ENCODE peak calls at places on chromosomes 6 and 20, in eight cellular contexts. One of them, this sample, is unnamed.

GRCh38 chr20:31606678-31606927 is 1.5 kb downstream of the ID1 start:
- DNase-seq in brain microvascular endothelial cell: no peak
- DNase-seq in GM10248: no peak
- DNase-seq in heart right ventricle: no peak
- DNase-seq in testis: no peak
- DNase-seq in endothelial cell: no peak
- DNase-seq in prostate gland: no peak
- DNase-seq in psoas muscle: no peak
- DNase-seq in this sample: no peak

GRCh38 chr6:167827588-167828324 is 1.0 kb downstream of the AFDN start:
- DNase-seq in brain microvascular endothelial cell: no peak
- DNase-seq in GM10248: peak
- DNase-seq in heart right ventricle: peak
- DNase-seq in testis: peak
- DNase-seq in endothelial cell: peak
- DNase-seq in prostate gland: peak
- DNase-seq in psoas muscle: peak
- DNase-seq in this sample: peak

GRCh38 chr6:33453361-33454008 is 891 bp upstream of the ZBTB9 start:
- DNase-seq in brain microvascular endothelial cell: no peak
- DNase-seq in GM10248: no peak
- DNase-seq in heart right ventricle: no peak
- DNase-seq in testis: peak
- DNase-seq in endothelial cell: no peak
- DNase-seq in prostate gland: no peak
- DNase-seq in psoas muscle: no peak
- DNase-seq in this sample: peak

GRCh38 chr6:105886812-105887513 is 199.2 kb upstream of the PRDM1 start:
- DNase-seq in brain microvascular endothelial cell: no peak
- DNase-seq in GM10248: no peak
- DNase-seq in heart right ventricle: no peak
- DNase-seq in testis: no peak
- DNase-seq in endothelial cell: no peak
- DNase-seq in prostate gland: no peak
- DNase-seq in psoas muscle: no peak
- DNase-seq in this sample: no peak

GRCh38 chr6:34148864-34149810 is 3.2 kb upstream of the GRM4 start:
- DNase-seq in brain microvascular endothelial cell: no peak
- DNase-seq in GM10248: peak
- DNase-seq in heart right ventricle: no peak
- DNase-seq in testis: no peak
- DNase-seq in endothelial cell: no peak
- DNase-seq in prostate gland: no peak
- DNase-seq in psoas muscle: no peak
- DNase-seq in this sample: no peak

GRCh38 chr6:116238083-116238482 is 15.8 kb downstream of the TSPYL4 start:
- DNase-seq in brain microvascular endothelial cell: no peak
- DNase-seq in GM10248: no peak
- DNase-seq in heart right ventricle: no peak
- DNase-seq in testis: no peak
- DNase-seq in endothelial cell: no peak
- DNase-seq in prostate gland: no peak
- DNase-seq in psoas muscle: no peak
- DNase-seq in this sample: no peak

GRCh38 chr20:33650753-33651561 is 11.2 kb upstream of the C20orf144 start:
- DNase-seq in brain microvascular endothelial cell: no peak
- DNase-seq in GM10248: no peak
- DNase-seq in heart right ventricle: no peak
- DNase-seq in testis: no peak
- DNase-seq in endothelial cell: no peak
- DNase-seq in prostate gland: peak
- DNase-seq in psoas muscle: no peak
- DNase-seq in this sample: no peak

GRCh38 chr20:36541227-36542018 is at the start of gene MYL9:
- DNase-seq in brain microvascular endothelial cell: peak
- DNase-seq in GM10248: peak
- DNase-seq in heart right ventricle: peak
- DNase-seq in testis: peak
- DNase-seq in endothelial cell: peak
- DNase-seq in prostate gland: peak
- DNase-seq in psoas muscle: peak
- DNase-seq in this sample: peak

GRCh38 chr6:25404693-25405169 is 125.6 kb downstream of the CARMIL1 start:
- DNase-seq in brain microvascular endothelial cell: no peak
- DNase-seq in GM10248: peak
- DNase-seq in heart right ventricle: no peak
- DNase-seq in testis: no peak
- DNase-seq in endothelial cell: no peak
- DNase-seq in prostate gland: no peak
- DNase-seq in psoas muscle: no peak
- DNase-seq in this sample: peak

GRCh38 chr6:33192671-33193602 is 670 bp upstream of the COL11A2 start:
- DNase-seq in brain microvascular endothelial cell: no peak
- DNase-seq in GM10248: no peak
- DNase-seq in heart right ventricle: peak
- DNase-seq in testis: peak
- DNase-seq in endothelial cell: no peak
- DNase-seq in prostate gland: no peak
- DNase-seq in psoas muscle: peak
- DNase-seq in this sample: no peak

GRCh38 chr20:33310327-33310899 is 27.4 kb downstream of the BPIFB1 start:
- DNase-seq in brain microvascular endothelial cell: no peak
- DNase-seq in GM10248: no peak
- DNase-seq in heart right ventricle: no peak
- DNase-seq in testis: peak
- DNase-seq in endothelial cell: no peak
- DNase-seq in prostate gland: no peak
- DNase-seq in psoas muscle: no peak
- DNase-seq in this sample: no peak

GRCh38 chr6:68958327-68958726 is 323.2 kb downstream of the ADGRB3 start:
- DNase-seq in brain microvascular endothelial cell: no peak
- DNase-seq in GM10248: no peak
- DNase-seq in heart right ventricle: no peak
- DNase-seq in testis: no peak
- DNase-seq in endothelial cell: no peak
- DNase-seq in prostate gland: no peak
- DNase-seq in psoas muscle: no peak
- DNase-seq in this sample: no peak

DNA sequence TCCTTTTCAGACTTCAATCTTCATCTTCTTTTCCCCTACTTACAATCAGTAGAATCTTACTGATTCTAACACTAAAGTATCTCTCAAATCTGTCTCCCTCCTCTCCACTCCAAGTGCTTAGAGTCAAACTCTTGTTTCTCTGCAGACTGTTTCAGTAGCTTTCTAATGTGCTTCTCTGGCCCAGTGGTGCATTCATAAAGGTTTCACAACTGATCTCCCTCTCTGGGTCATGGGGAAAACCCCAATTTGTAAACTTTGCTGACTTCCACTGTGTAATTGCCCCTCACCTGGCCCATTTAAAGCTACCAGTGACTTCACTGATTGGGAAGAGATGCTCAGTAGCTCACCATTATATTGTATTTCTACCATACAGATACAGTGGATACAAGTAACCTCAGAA is 183.6 kb downstream of the FAXC start:
- DNase-seq in brain microvascular endothelial cell: no peak
- DNase-seq in GM10248: no peak
- DNase-seq in heart right ventricle: no peak
- DNase-seq in testis: no peak
- DNase-seq in endothelial cell: no peak
- DNase-seq in prostate gland: no peak
- DNase-seq in psoas muscle: no peak
- DNase-seq in this sample: no peak
- TF ChIP-seq CTCF in brain microvascular endothelial cell: no peak
- TF ChIP-seq CTCF in GM10248: no peak
- TF ChIP-seq CTCF in heart right ventricle: no peak
- TF ChIP-seq CTCF in testis: no peak
- TF ChIP-seq CTCF in endothelial cell: no peak
- TF ChIP-seq CTCF in prostate gland: no peak
- TF ChIP-seq CTCF in psoas muscle: no peak
- TF ChIP-seq CTCF in this sample: no peak

GRCh38 chr6:7157752-7158616 is 50.2 kb downstream of the RREB1 start:
- DNase-seq in brain microvascular endothelial cell: no peak
- DNase-seq in GM10248: no peak
- DNase-seq in heart right ventricle: no peak
- DNase-seq in testis: no peak
- DNase-seq in endothelial cell: no peak
- DNase-seq in prostate gland: no peak
- DNase-seq in psoas muscle: no peak
- DNase-seq in this sample: no peak
- TF ChIP-seq CTCF in brain microvascular endothelial cell: peak
- TF ChIP-seq CTCF in GM10248: no peak
- TF ChIP-seq CTCF in heart right ventricle: peak
- TF ChIP-seq CTCF in testis: no peak
- TF ChIP-seq CTCF in endothelial cell: no peak
- TF ChIP-seq CTCF in prostate gland: no peak
- TF ChIP-seq CTCF in psoas muscle: no peak
- TF ChIP-seq CTCF in this sample: no peak

GRCh38 chr6:939526-940252 is 246.8 kb upstream of the EXOC2 start:
- DNase-seq in brain microvascular endothelial cell: no peak
- DNase-seq in GM10248: no peak
- DNase-seq in heart right ventricle: no peak
- DNase-seq in testis: no peak
- DNase-seq in endothelial cell: no peak
- DNase-seq in prostate gland: no peak
- DNase-seq in psoas muscle: no peak
- DNase-seq in this sample: no peak
- TF ChIP-seq CTCF in brain microvascular endothelial cell: no peak
- TF ChIP-seq CTCF in GM10248: no peak
- TF ChIP-seq CTCF in heart right ventricle: no peak
- TF ChIP-seq CTCF in testis: no peak
- TF ChIP-seq CTCF in endothelial cell: no peak
- TF ChIP-seq CTCF in prostate gland: no peak
- TF ChIP-seq CTCF in psoas muscle: no peak
- TF ChIP-seq CTCF in this sample: no peak

DNA sequence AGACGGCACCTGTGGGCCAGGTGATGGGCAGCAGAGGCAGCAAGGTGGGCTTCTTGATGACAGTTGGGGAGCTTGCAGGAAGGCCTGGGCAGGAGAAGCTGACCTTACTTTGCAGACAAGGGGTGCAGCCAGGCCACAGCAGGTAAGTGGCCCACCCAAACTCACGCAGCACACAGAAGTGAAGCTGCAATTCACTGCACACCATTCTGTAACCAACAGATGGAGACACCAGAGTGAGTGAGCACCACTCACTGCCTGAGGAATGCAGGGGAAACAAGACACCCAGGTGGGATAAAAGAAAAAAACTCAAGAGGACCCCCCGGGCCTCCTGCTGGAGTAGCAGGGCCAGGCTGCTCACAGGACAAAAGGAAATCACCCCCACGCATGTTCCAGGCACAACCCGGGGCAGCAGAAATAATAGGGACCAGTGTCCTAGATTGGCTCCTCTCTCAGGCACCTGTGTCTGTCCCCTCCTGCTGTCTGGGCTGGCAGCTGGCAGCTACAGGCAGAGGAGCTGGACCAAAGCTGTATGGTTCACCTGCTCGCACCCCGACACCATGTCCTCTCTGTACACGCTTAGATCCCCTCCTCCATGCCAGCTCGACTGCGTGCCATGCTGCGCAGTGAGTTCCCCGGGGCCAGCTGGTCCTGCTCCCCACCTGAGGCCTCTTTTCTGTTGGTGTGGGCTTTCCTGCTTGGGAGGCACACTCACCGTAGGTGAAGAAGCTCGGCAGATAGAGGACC is 4.9 kb downstream of the MTCH1 start:
- DNase-seq in brain microvascular endothelial cell: no peak
- DNase-seq in GM10248: no peak
- DNase-seq in heart right ventricle: no peak
- DNase-seq in testis: no peak
- DNase-seq in endothelial cell: no peak
- DNase-seq in prostate gland: no peak
- DNase-seq in psoas muscle: no peak
- DNase-seq in this sample: no peak
- TF ChIP-seq CTCF in brain microvascular endothelial cell: peak
- TF ChIP-seq CTCF in GM10248: no peak
- TF ChIP-seq CTCF in heart right ventricle: peak
- TF ChIP-seq CTCF in testis: no peak
- TF ChIP-seq CTCF in endothelial cell: no peak
- TF ChIP-seq CTCF in prostate gland: no peak
- TF ChIP-seq CTCF in psoas muscle: peak
- TF ChIP-seq CTCF in this sample: no peak